ENCODE peak calls at places on chromosome 22, in ten cellular contexts. I, W, O, L, C, Z, F, U, G and A are unnamed samples.

GRCh38 chr22:49102367-49102766 is 725.3 kb downstream of the BRD1 start:
- DNase-seq in W (no peak), L (no peak), G (no peak), F (no peak), I (no peak), O (no peak), Z (no peak), U (no peak), C (no peak), A (no peak)

GRCh38 chr22:17436382-17436951 is 67.2 kb downstream of the CECR2 start:
- DNase-seq in F (no peak), Z (no peak), O (no peak), L (no peak), I (no peak), G (no peak), U (no peak), C (no peak), W (no peak), A (no peak)

GRCh38 chr22:35347462-35347861 is 33.4 kb upstream of the HMOX1 start:
- DNase-seq in Z (no peak), C (no peak), G (no peak), U (no peak), W (no peak), I (no peak), O (no peak), L (no peak), F (no peak), A (no peak)

GRCh38 chr22:43537019-43537585 is 125.3 kb downstream of the MPPED1 start:
- DNase-seq in W (no peak), F (no peak), U (no peak), G (no peak), Z (peak), C (no peak), I (no peak), L (no peak), O (no peak), A (no peak)

GRCh38 chr22:43389227-43389836 is 22.5 kb upstream of the MPPED1 start:
- DNase-seq in O (no peak), L (no peak), G (no peak), C (peak), W (no peak), I (no peak), F (no peak), Z (no peak), U (no peak), A (no peak)

GRCh38 chr22:46937185-46937584 is 174.7 kb downstream of the TBC1D22A start:
- DNase-seq in I (no peak), Z (no peak), L (no peak), U (no peak), C (no peak), W (no peak), O (no peak), F (no peak), G (no peak), A (no peak)

GRCh38 chr22:26486394-26486793 is 2.7 kb downstream of the SRRD start:
- DNase-seq in F (no peak), O (no peak), U (no peak), G (no peak), C (no peak), L (no peak), Z (no peak), W (no peak), I (no peak), A (no peak)

GRCh38 chr22:43009444-43009843 is 5.5 kb downstream of the PACSIN2 start:
- DNase-seq in W (no peak), F (no peak), L (no peak), G (no peak), O (no peak), C (no peak), Z (no peak), U (no peak), I (no peak), A (no peak)